ENCODE peak calls at places on chromosomes 12 and 14, in seven cellular contexts. O is HepG2, S is H1, A is K562, C is SK-N-SH, P is GM12878, K is HCT116. B is an unnamed sample.

GRCh38 chr14:89617471-89618291 is 200.6 kb upstream of the FOXN3 start:
- DNase-seq in A (no peak), C (peak; percentile 66), P (no peak), O (peak; percentile 12), S (no peak), K (no peak), B (peak; percentile 13)

GRCh38 chr12:89299951-89300350 is 52.4 kb downstream of the DUSP6 start:
- DNase-seq in O (no peak), K (no peak), S (no peak), C (no peak), P (no peak), A (no peak), B (no peak)

GRCh38 chr12:69966409-69966808 is 141.4 kb downstream of the MYRFL start:
- DNase-seq in C (no peak), A (no peak), P (no peak), O (peak; percentile 3), K (peak; percentile 65), S (no peak), B (no peak)

GRCh38 chr14:105891221-105891602 is 364.8 kb downstream of the TMEM121 start:
- DNase-seq in S (no peak), O (no peak), A (no peak), P (no peak), C (no peak), K (no peak), B (no peak)

GRCh38 chr14:89641495-89642162 is 224.6 kb upstream of the FOXN3 start:
- DNase-seq in O (peak; percentile 66), K (no peak), S (no peak), A (no peak), C (no peak), P (peak; percentile 79), B (no peak)

GRCh38 chr12:25866586-25867378 is 91.7 kb upstream of the RASSF8 start:
- DNase-seq in P (no peak), K (no peak), A (no peak), S (no peak), C (no peak), O (no peak), B (no peak)

GRCh38 chr14:38016497-38016896 is 191.2 kb upstream of the SSTR1 start:
- DNase-seq in C (no peak), O (peak; percentile 41), P (no peak), S (no peak), K (peak; percentile 2), A (no peak), B (no peak)

GRCh38 chr12:26374934-26375333 is 179.6 kb downstream of the SSPN start:
- DNase-seq in K (no peak), A (no peak), O (no peak), S (no peak), C (no peak), P (no peak), B (no peak)

GRCh38 chr12:22667122-22667521 is 42.2 kb downstream of the ETNK1 start:
- DNase-seq in A (no peak), C (no peak), K (no peak), P (no peak), O (no peak), S (no peak), B (no peak)

GRCh38 chr12:130768120-130768519 is 52.0 kb upstream of the RIMBP2 start:
- DNase-seq in S (no peak), P (no peak), K (no peak), O (no peak), C (no peak), A (no peak), B (no peak)

GRCh38 chr12:105275997-105276760 is 40.2 kb upstream of the APPL2 start:
- DNase-seq in O (no peak), C (no peak), A (no peak), S (no peak), K (no peak), P (no peak), B (no peak)

GRCh38 chr12:132775502-132776233 is 14.0 kb upstream of the ANKLE2 start:
- DNase-seq in S (no peak), K (no peak), C (no peak), O (no peak), P (no peak), A (no peak), B (no peak)

GRCh38 chr14:64659366-64659765 is 44.9 kb upstream of the PLEKHG3 start:
- DNase-seq in K (no peak), P (no peak), O (no peak), A (no peak), C (no peak), S (no peak), B (no peak)

GRCh38 chr12:106066051-106066705 is 72.6 kb downstream of the NUAK1 start:
- DNase-seq in P (no peak), O (no peak), S (no peak), K (no peak), C (no peak), A (no peak), B (no peak)

GRCh38 chr14:104081951-104082464 is 3.5 kb upstream of the ASPG start:
- DNase-seq in K (no peak), P (no peak), S (peak; percentile 40), A (no peak), O (no peak), C (peak; percentile 30), B (no peak)

GRCh38 chr14:104081493-104081835 is 4.0 kb upstream of the ASPG start:
- DNase-seq in S (no peak), P (no peak), K (no peak), O (no peak), C (no peak), A (no peak), B (no peak)

GRCh38 chr14:104078031-104078455 is 7.5 kb upstream of the ASPG start:
- DNase-seq in P (peak; percentile 43), C (peak; percentile 92), S (peak; percentile 94), A (peak; percentile 81), O (peak; percentile 86), K (peak; percentile 88), B (peak; percentile 95)

GRCh38 chr14:104082807-104083206 is 2.7 kb upstream of the ASPG start:
- DNase-seq in P (no peak), O (no peak), K (no peak), C (peak; percentile 39), S (no peak), A (no peak), B (peak; percentile 76)

DNA sequence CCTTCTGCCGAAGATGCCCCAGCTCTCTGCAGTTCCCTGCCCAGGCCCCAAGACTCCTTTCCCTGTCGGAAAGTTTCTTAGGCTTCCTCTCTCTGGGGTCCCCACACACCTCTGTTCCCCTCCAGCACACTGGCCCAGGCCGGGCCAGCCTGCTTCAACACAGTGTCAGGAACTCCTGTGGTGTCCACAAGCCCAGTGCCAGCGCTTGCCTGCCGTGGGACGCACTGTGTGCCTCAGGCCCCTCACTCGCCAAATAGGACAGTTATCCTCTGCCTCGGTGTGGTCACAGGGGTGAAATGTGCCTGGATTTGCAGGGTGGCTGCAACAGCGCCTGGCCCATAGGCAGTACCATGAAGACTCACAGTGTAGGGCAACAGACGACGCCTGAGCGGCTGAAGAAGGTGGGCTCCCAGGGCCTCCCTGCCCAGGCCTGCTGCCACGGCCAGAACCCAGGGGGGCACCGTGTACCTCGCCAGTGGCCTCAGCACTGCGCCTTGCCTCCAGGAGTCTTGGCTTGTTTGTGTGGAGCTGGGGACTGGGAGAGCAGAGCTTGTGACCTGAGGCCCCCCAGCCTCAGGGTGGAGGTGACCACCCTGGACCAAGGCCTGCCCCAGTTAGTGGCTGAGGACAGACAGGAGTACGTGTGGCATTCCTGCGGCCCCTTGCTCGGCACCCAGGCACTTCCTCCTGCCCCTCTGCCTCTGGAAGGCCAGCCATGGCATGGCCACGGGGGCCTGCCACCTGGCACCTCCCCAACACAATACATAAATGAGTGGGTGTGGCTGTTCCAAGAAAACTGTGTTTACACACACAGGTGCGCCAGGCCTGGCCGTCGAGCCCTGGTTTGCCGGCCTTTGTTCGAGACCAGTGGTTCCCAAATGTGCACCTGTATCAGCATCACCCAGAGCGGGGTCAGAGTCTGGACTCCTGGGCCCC is 4.7 kb upstream of the ASPG start:
- DNase-seq in K (no peak), P (no peak), A (no peak), S (no peak), C (no peak), O (no peak), B (no peak)
- TF ChIP-seq JUND in K (no peak), P (no peak), A (no peak), S (no peak), C (no peak), O (no peak), B (no peak)

GRCh38 chr12:115155665-115156645 is 472.0 kb upstream of the TBX3 start:
- DNase-seq in K (no peak), C (no peak), A (no peak), S (no peak), P (no peak), O (no peak), B (no peak)
- TF ChIP-seq JUND in K (no peak), C (peak; percentile 83), A (no peak), S (no peak), P (no peak), O (no peak), B (no peak)

GRCh38 chr12:6902448-6902847 is 2.2 kb upstream of the LRRC23 start:
- DNase-seq in A (no peak), P (no peak), C (no peak), S (no peak), O (no peak), K (no peak), B (no peak)

GRCh38 chr12:6896846-6897435 is 7.7 kb upstream of the LRRC23 start:
- DNase-seq in A (no peak), S (no peak), O (no peak), K (no peak), C (no peak), P (no peak), B (no peak)

GRCh38 chr12:6904280-6905276 is at the start of gene LRRC23:
- DNase-seq in O (peak; percentile 90), C (peak; percentile 88), S (peak; percentile 98), P (peak; percentile 87), K (peak; percentile 95), A (peak; percentile 88), B (peak; percentile 92)

GRCh38 chr12:6903712-6904111 is 910 bp upstream of the LRRC23 start:
- DNase-seq in C (no peak), S (no peak), A (no peak), P (no peak), K (no peak), O (no peak), B (no peak)

GRCh38 chr12:6899837-6900519 is 4.6 kb upstream of the LRRC23 start:
- DNase-seq in O (peak; percentile 78), K (no peak), P (no peak), S (no peak), C (no peak), A (no peak), B (peak; percentile 39)
- TF ChIP-seq JUND in O (no peak), K (no peak), P (no peak), S (no peak), C (no peak), A (no peak), B (no peak)

DNA sequence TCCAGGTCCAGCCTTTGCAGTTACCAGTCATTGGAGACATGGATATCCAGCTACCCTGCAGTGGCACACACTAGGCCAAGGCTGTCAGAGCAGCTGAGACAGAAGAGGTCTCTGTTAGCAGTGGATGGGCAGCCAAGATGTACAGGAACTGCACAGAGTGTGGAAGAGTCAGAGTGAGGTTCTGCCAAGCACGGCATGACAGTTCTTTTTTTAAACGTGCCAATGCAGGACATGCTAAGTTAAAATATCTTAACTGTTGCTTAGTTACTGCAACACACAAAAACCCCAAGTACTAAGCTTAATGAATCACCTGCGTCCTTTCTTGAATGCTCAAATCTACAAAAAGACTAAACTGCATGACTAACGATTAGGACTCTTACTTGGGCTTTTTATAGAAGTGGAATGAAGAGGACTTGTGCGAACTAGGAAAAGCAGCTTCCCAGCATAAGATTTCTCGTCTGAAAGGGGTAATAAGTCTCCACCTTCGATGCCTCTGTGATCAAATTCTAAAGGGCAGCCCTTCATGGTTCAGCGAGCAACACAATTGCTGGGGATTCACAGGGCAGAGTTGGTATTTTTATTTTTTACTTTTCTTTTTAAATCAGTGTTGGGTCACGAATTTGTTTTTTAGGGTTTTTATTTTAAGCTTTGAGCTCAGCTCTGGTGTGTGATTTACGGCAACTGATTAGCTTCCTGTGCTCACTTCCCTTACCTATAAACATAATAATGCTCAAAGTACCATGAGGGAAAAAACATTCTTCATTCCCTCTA is 20.6 kb downstream of the MAPK1IP1L start:
- DNase-seq in P (peak; percentile 92), C (no peak), S (no peak), O (no peak), A (no peak), K (no peak), B (no peak)
- TF ChIP-seq JUND in P (no peak), C (peak; percentile 9), S (no peak), O (no peak), A (no peak), K (no peak), B (no peak)